ENCODE peak calls at places on chromosomes 7 and 10, in four cellular contexts. One of them, this sample, is unnamed.

GRCh38 chr7:17679427-17679826 is 260.9 kb downstream of the SNX13 start:
- DNase-seq in SHP77: no peak
- DNase-seq in NCI-H69: no peak
- DNase-seq in foreskin fibroblast: peak
- DNase-seq in this sample: peak

GRCh38 chr10:75388082-75388481 is 13.5 kb downstream of the ZNF503 start:
- DNase-seq in SHP77: no peak
- DNase-seq in NCI-H69: no peak
- DNase-seq in foreskin fibroblast: no peak
- DNase-seq in this sample: no peak

GRCh38 chr10:75469018-75469616 is 37.7 kb downstream of the LRMDA start:
- DNase-seq in SHP77: no peak
- DNase-seq in NCI-H69: no peak
- DNase-seq in foreskin fibroblast: peak
- DNase-seq in this sample: no peak

GRCh38 chr7:141864765-141865447 is 23.6 kb upstream of the PRSS37 start:
- DNase-seq in SHP77: no peak
- DNase-seq in NCI-H69: no peak
- DNase-seq in foreskin fibroblast: no peak
- DNase-seq in this sample: no peak

GRCh38 chr10:131094406-131095108 is 217.0 kb downstream of the TCERG1L start:
- DNase-seq in SHP77: no peak
- DNase-seq in NCI-H69: peak
- DNase-seq in foreskin fibroblast: peak
- DNase-seq in this sample: no peak

GRCh38 chr10:102135956-102136526 is 3.2 kb downstream of the PPRC1 start:
- DNase-seq in SHP77: peak
- DNase-seq in NCI-H69: peak
- DNase-seq in foreskin fibroblast: no peak
- DNase-seq in this sample: no peak

GRCh38 chr7:101535333-101535732 is 93.8 kb downstream of the MYL10 start:
- DNase-seq in SHP77: no peak
- DNase-seq in NCI-H69: no peak
- DNase-seq in foreskin fibroblast: peak
- DNase-seq in this sample: no peak

GRCh38 chr7:106604303-106604918 is 56.5 kb downstream of the CCDC71L start:
- DNase-seq in SHP77: no peak
- DNase-seq in NCI-H69: peak
- DNase-seq in foreskin fibroblast: no peak
- DNase-seq in this sample: no peak